ENCODE peak calls at places on chromosomes 6 and 20, in seven cellular contexts. R is left ventricle myocardium inferior; O is PC-9; Q is RWPE2; T is CD8-positive, alpha-beta T cell; Z is brain microvascular endothelial cell; N is GM23338. S is an unnamed sample.

GRCh38 chr6:100435299-100435698 is 29.4 kb downstream of the SIM1 start:
- DNase-seq in N (peak; percentile 31), Z (no peak), Q (no peak), R (no peak), O (peak; percentile 50), T (no peak), S (no peak)

GRCh38 chr6:32113386-32114352 is 4.5 kb upstream of the TNXB start:
- DNase-seq in T (no peak), Z (peak; percentile 91), Q (no peak), R (peak; percentile 86), N (peak; percentile 91), O (peak; percentile 85), S (no peak)

GRCh38 chr6:41887355-41887754 is 7.8 kb downstream of the USP49 start:
- DNase-seq in T (no peak), O (no peak), Z (no peak), R (no peak), N (peak; percentile 49), Q (no peak), S (no peak)

GRCh38 chr20:56579261-56579660 is 46.2 kb downstream of the FAM209B start:
- DNase-seq in N (peak; percentile 2), O (peak; percentile 60), Q (no peak), Z (no peak), T (no peak), R (no peak), S (no peak)

GRCh38 chr20:43728686-43729255 is 2.0 kb upstream of the GTSF1L start:
- DNase-seq in Z (no peak), O (no peak), T (no peak), N (no peak), R (no peak), Q (no peak), S (no peak)

GRCh38 chr6:99195986-99196655 is 153.4 kb downstream of the FAXC start:
- DNase-seq in O (no peak), Z (no peak), Q (no peak), R (no peak), T (no peak), N (no peak), S (no peak)

GRCh38 chr6:90537723-90538407 is 49.0 kb downstream of the MAP3K7 start:
- DNase-seq in O (no peak), N (no peak), R (no peak), T (no peak), Q (no peak), Z (peak; percentile 27), S (no peak)

GRCh38 chr6:115643762-115644161 is 416.9 kb downstream of the FRK start:
- DNase-seq in Q (no peak), Z (no peak), T (no peak), R (no peak), N (no peak), O (peak; percentile 24), S (no peak)

GRCh38 chr6:72966628-72967280 is 258.5 kb downstream of the KHDC1L start:
- DNase-seq in Q (no peak), Z (no peak), R (no peak), O (no peak), T (no peak), N (no peak), S (no peak)

GRCh38 chr6:154868143-154868594 is 126.9 kb upstream of the TIAM2 start:
- DNase-seq in O (no peak), N (peak; percentile 85), Q (no peak), Z (peak; percentile 48), T (no peak), R (no peak), S (peak; percentile 10)

GRCh38 chr20:753897-754635 is 14.2 kb downstream of the SLC52A3 start:
- DNase-seq in N (peak; percentile 25), R (no peak), O (no peak), Z (no peak), T (no peak), Q (no peak), S (no peak)

GRCh38 chr20:47973519-47974233 is 188.4 kb upstream of the SULF2 start:
- DNase-seq in R (peak; percentile 52), O (peak; percentile 86), N (peak; percentile 69), Q (no peak), T (no peak), Z (peak; percentile 16), S (no peak)

GRCh38 chr6:31308050-31308844 is 36.4 kb upstream of the HLA-C start:
- DNase-seq in N (peak; percentile 88), T (peak; percentile 76), O (peak; percentile 67), Q (no peak), R (no peak), Z (no peak), S (no peak)

GRCh38 chr6:12801141-12801540 is 84.6 kb downstream of the PHACTR1 start:
- DNase-seq in Z (no peak), R (no peak), Q (no peak), N (no peak), O (no peak), T (no peak), S (no peak)

GRCh38 chr6:139133733-139134360 is 1.0 kb upstream of the HECA start:
- DNase-seq in T (no peak), O (no peak), N (no peak), Q (no peak), Z (no peak), R (no peak), S (no peak)

GRCh38 chr6:125867483-125867935 is 76.7 kb downstream of the NCOA7 start:
- DNase-seq in Z (no peak), O (peak; percentile 94), Q (peak; percentile 94), N (peak; percentile 94), R (no peak), T (no peak), S (no peak)

GRCh38 chr6:108080010-108080780 is 5.7 kb upstream of the OSTM1 start:
- DNase-seq in Q (no peak), Z (peak; percentile 58), N (peak; percentile 54), R (no peak), O (peak; percentile 61), T (no peak), S (no peak)

GRCh38 chr6:102799051-102799450 is 1405.5 kb downstream of the GRIK2 start:
- DNase-seq in O (no peak), N (no peak), Z (no peak), T (no peak), R (no peak), Q (no peak), S (no peak)

GRCh38 chr6:102798631-102799030 is 1405.1 kb downstream of the GRIK2 start:
- DNase-seq in O (peak; percentile 1), Q (no peak), R (no peak), Z (no peak), T (no peak), N (peak; percentile 79), S (no peak)

DNA sequence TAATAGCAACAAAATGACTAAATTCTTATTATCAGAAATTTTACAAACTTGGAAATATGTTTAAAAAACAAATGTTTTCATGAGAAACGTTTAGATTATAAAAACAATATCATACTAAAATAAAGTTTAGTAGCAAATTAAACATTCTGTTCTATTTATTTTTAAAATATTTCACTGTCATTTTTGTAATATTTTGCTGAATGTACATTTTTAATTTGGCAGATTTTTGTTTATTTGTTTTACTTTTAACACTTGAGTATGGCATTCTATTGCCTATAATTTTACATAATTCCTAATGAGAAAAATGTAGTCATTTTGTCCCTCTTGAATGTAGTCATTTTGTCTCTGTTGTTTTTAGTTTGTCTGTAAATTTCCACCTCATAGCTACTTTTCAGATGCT is 1400.2 kb downstream of the GRIK2 start:
- DNase-seq in O (no peak), R (no peak), Z (no peak), Q (no peak), T (no peak), N (no peak), S (no peak)
- H3K27me3 ChIP-seq in O (no peaks in the 10 kb centered on the region), R (no peaks in the 10 kb centered on the region), Z (no peaks in the 10 kb centered on the region), Q (no peaks in the 10 kb centered on the region), T (no peaks in the 10 kb centered on the region), N (no peaks in the 10 kb centered on the region), S (no peaks in the 10 kb centered on the region)

GRCh38 chr20:58131111-58131510 is 97.3 kb downstream of the ANKRD60 start:
- DNase-seq in Q (peak; percentile 68), T (no peak), N (no peak), Z (peak; percentile 60), O (peak; percentile 34), R (no peak), S (no peak)
- H3K4me3 ChIP-seq in Q (no peak overlapping the region), T (no peak overlapping the region), N (no peak overlapping the region), Z (peak overlapping the region; percentile 31), O (peak overlapping the region; percentile 35), R (peak overlapping the region; percentile 25), S (no peak overlapping the region)

DNA sequence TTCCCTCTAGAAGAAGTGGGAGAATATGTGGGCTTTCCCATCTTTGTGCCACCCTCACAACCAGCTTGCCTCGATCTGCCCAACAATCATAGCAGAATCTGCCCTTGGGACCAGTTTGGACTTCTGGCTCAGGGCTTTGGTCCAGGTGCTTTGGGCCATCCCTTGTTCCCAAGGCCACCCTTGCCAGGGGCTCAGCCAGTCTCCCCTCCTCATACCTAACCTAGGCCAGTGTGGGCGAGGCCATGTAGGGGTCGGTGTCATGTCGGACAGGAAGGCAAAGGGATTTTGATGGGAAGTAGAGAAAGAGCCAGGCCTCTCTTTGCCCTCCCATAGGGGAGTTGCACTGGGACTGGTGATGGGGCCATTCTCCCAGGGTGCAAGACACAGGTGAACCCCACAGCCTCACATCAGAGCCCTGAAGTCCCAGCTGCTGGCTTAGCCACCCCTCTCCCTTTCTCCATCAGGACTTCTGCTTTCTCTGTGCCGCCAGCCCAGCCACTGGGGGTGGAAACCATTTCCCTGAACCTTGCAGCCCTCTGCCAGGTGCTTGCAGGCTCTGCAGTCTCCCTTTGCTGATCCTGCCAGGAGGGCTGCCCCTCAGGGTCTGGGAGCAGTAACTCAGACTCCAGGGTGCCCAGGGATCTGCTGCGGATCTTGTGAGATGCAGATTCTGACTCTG is 60.7 kb downstream of the SLC24A3 start:
- DNase-seq in N (no peak), Q (no peak), T (no peak), O (no peak), Z (no peak), R (no peak), S (no peak)
- H3K27me3 ChIP-seq in N (no peaks in the 10 kb centered on the region), Q (no peaks in the 10 kb centered on the region), T (no peaks in the 10 kb centered on the region), O (peaks cover 42% of the 10 kb centered on the region), Z (no peaks in the 10 kb centered on the region), R (peaks cover 17% of the 10 kb centered on the region), S (peaks cover 3% of the 10 kb centered on the region)

GRCh38 chr6:148698671-148699180 is 48.1 kb upstream of the UST start:
- DNase-seq in Q (no peak), R (no peak), Z (no peak), O (no peak), N (no peak), T (no peak), S (no peak)

GRCh38 chr6:148704539-148704938 is 42.3 kb upstream of the UST start:
- DNase-seq in T (no peak), Q (no peak), R (no peak), N (no peak), O (no peak), Z (no peak), S (no peak)

GRCh38 chr6:148700047-148700712 is 46.6 kb upstream of the UST start:
- DNase-seq in T (no peak), N (no peak), Q (no peak), R (no peak), Z (no peak), O (no peak), S (no peak)

GRCh38 chr6:148700713-148701392 is 46.0 kb upstream of the UST start:
- DNase-seq in Z (peak; percentile 31), Q (no peak), O (no peak), T (no peak), N (peak; percentile 37), R (no peak), S (no peak)

DNA sequence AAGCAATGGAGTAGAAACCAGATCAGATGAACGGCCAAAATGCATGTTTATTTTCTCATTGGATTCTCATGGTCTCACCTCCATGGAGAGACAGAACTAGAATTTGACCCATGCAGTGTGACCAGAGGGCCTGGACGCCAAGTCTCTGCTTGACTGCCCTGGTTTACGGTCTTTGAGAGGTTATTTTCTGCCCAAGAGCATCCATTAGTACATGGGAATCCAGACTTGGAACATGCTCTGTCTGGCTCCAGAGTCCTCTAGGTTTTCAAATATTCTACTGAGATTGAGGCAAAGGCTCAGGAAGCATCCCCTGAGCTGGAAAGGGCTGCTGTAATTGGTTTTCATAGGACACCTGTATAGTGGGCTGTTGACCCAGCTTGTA is 45.4 kb upstream of the UST start:
- DNase-seq in Z (no peak), N (no peak), R (no peak), Q (no peak), T (no peak), O (no peak), S (no peak)
- H3K4me3 ChIP-seq in Z (no peak overlapping the region), N (no peak overlapping the region), R (peak overlapping the region; percentile 48), Q (no peak overlapping the region), T (peak overlapping the region; percentile 36), O (peak overlapping the region; percentile 53), S (peak overlapping the region; percentile 32)

S was measured in Panc1.